ENCODE peak calls at places on chromosomes 6 and 20, in four cellular contexts. One of them, this sample, is unnamed.

GRCh38 chr6:167505782-167506181 is 180.9 kb downstream of the TTLL2 start:
- DNase-seq in NCI-H1436: no peak
- DNase-seq in KBM-7: peak
- DNase-seq in naive B cell: no peak
- DNase-seq in this sample: no peak

GRCh38 chr6:36627801-36628246 is 33.7 kb downstream of the SRSF3 start:
- DNase-seq in naive B cell: no peak
- DNase-seq in NCI-H1436: no peak
- DNase-seq in KBM-7: no peak
- DNase-seq in this sample: no peak

GRCh38 chr6:137005073-137005472 is 39.7 kb downstream of the IL20RA start:
- DNase-seq in KBM-7: no peak
- DNase-seq in naive B cell: no peak
- DNase-seq in NCI-H1436: no peak
- DNase-seq in this sample: no peak

GRCh38 chr6:105522626-105523322 is 119.9 kb upstream of the PREP start:
- DNase-seq in naive B cell: no peak
- DNase-seq in KBM-7: no peak
- DNase-seq in NCI-H1436: no peak
- DNase-seq in this sample: no peak

GRCh38 chr20:43463864-43464785 is 6.4 kb downstream of the SRSF6 start:
- DNase-seq in NCI-H1436: no peak
- DNase-seq in naive B cell: no peak
- DNase-seq in KBM-7: no peak
- DNase-seq in this sample: no peak

GRCh38 chr20:20743511-20744169 is 31.2 kb upstream of the RALGAPA2 start:
- DNase-seq in naive B cell: no peak
- DNase-seq in NCI-H1436: peak
- DNase-seq in KBM-7: peak
- DNase-seq in this sample: no peak

GRCh38 chr20:48766205-48766604 is 61.6 kb downstream of the PREX1 start:
- DNase-seq in NCI-H1436: no peak
- DNase-seq in KBM-7: no peak
- DNase-seq in naive B cell: no peak
- DNase-seq in this sample: no peak

GRCh38 chr6:137805622-137806021 is 61.4 kb upstream of the TNFAIP3 start:
- DNase-seq in naive B cell: no peak
- DNase-seq in NCI-H1436: no peak
- DNase-seq in KBM-7: no peak
- DNase-seq in this sample: no peak

GRCh38 chr6:101918476-101918875 is 525.0 kb downstream of the GRIK2 start:
- DNase-seq in naive B cell: no peak
- DNase-seq in NCI-H1436: no peak
- DNase-seq in KBM-7: no peak
- DNase-seq in this sample: no peak

GRCh38 chr6:41789937-41790502 is 2.5 kb downstream of the TOMM6 start:
- DNase-seq in naive B cell: no peak
- DNase-seq in NCI-H1436: no peak
- DNase-seq in KBM-7: no peak
- DNase-seq in this sample: no peak

GRCh38 chr6:22381810-22382512 is 85.1 kb upstream of the PRL start:
- DNase-seq in NCI-H1436: no peak
- DNase-seq in KBM-7: no peak
- DNase-seq in naive B cell: no peak
- DNase-seq in this sample: no peak

GRCh38 chr6:103210686-103211085 is 1649.0 kb downstream of the HACE1 start:
- DNase-seq in NCI-H1436: no peak
- DNase-seq in naive B cell: no peak
- DNase-seq in KBM-7: no peak
- DNase-seq in this sample: no peak

GRCh38 chr6:111238464-111239119 is 151.3 kb downstream of the SLC16A10 start:
- DNase-seq in NCI-H1436: no peak
- DNase-seq in naive B cell: no peak
- DNase-seq in KBM-7: no peak
- DNase-seq in this sample: no peak

GRCh38 chr6:13687917-13688351 is 23.7 kb downstream of the RANBP9 start:
- DNase-seq in NCI-H1436: no peak
- DNase-seq in naive B cell: no peak
- DNase-seq in KBM-7: no peak
- DNase-seq in this sample: no peak